ENCODE peak calls at places on chromosomes 13 and 19, in four cellular contexts. J is AG10803, T is ovary, Q is Peyer's patch. Y is an unnamed sample.

GRCh38 chr13:72163671-72164070 is 296.7 kb upstream of the DACH1 start:
- DNase-seq in T (no peak), J (peak; percentile 8), Q (no peak), Y (no peak)

GRCh38 chr19:19485161-19485997 is 30.0 kb downstream of the TSSK6 start:
- DNase-seq in Q (peak; percentile 34), T (no peak), J (peak; percentile 47), Y (peak; percentile 40)

GRCh38 chr13:112434032-112434431 is 57.9 kb downstream of the SPACA7 start:
- DNase-seq in T (no peak), Q (no peak), J (no peak), Y (no peak)

GRCh38 chr19:5537870-5538269 is 29.9 kb downstream of the TINCR start:
- DNase-seq in T (no peak), J (no peak), Q (no peak), Y (no peak)

GRCh38 chr13:45401306-45401705 is 16.9 kb downstream of the SLC25A30 start:
- DNase-seq in T (no peak), J (no peak), Q (no peak), Y (no peak)

GRCh38 chr13:97295279-97296182 is 73.4 kb downstream of the MBNL2 start:
- DNase-seq in Q (no peak), J (peak; percentile 53), T (no peak), Y (peak; percentile 57)

GRCh38 chr19:33294058-33294798 is 8.1 kb downstream of the CEBPA start:
- DNase-seq in Q (no peak), J (no peak), T (no peak), Y (no peak)

GRCh38 chr13:45325806-45326205 is 15.2 kb downstream of the TPT1 start:
- DNase-seq in J (peak; percentile 83), Q (no peak), T (no peak), Y (peak; percentile 89)

GRCh38 chr19:5695649-5696195 is 5.6 kb downstream of the RPL36 start:
- DNase-seq in T (no peak), Q (no peak), J (no peak), Y (no peak)

GRCh38 chr13:99908129-99908805 is 63.3 kb downstream of the ZIC5 start:
- DNase-seq in T (no peak), J (no peak), Q (no peak), Y (no peak)

GRCh38 chr13:86572115-86572514 is 772.9 kb upstream of the SLITRK6 start:
- DNase-seq in Q (no peak), J (no peak), T (no peak), Y (no peak)

GRCh38 chr13:41835871-41836270 is 125.0 kb downstream of the VWA8 start:
- DNase-seq in T (no peak), J (peak; percentile 60), Q (no peak), Y (peak; percentile 69)

GRCh38 chr13:34011552-34012085 is 193.7 kb downstream of the RFC3 start:
- DNase-seq in J (no peak), T (no peak), Q (no peak), Y (no peak)

GRCh38 chr19:42512130-42512636 is 16.1 kb downstream of the CEACAM1 start:
- DNase-seq in J (no peak), Q (no peak), T (no peak), Y (no peak)

GRCh38 chr19:41744850-41745249 is 10.5 kb upstream of the CEACAM6 start:
- DNase-seq in J (no peak), Q (no peak), T (no peak), Y (no peak)

GRCh38 chr19:11064831-11065303 is 24.4 kb upstream of the LDLR start:
- DNase-seq in J (no peak), T (peak; percentile 69), Q (no peak), Y (peak; percentile 25)

GRCh38 chr13:24307211-24308067 is 1.9 kb upstream of the C1QTNF9 start:
- DNase-seq in T (no peak), J (no peak), Q (no peak), Y (no peak)

GRCh38 chr19:23868630-23869029 is 46.1 kb upstream of the ZNF726 start:
- DNase-seq in J (no peak), Q (no peak), T (no peak), Y (no peak)

DNA sequence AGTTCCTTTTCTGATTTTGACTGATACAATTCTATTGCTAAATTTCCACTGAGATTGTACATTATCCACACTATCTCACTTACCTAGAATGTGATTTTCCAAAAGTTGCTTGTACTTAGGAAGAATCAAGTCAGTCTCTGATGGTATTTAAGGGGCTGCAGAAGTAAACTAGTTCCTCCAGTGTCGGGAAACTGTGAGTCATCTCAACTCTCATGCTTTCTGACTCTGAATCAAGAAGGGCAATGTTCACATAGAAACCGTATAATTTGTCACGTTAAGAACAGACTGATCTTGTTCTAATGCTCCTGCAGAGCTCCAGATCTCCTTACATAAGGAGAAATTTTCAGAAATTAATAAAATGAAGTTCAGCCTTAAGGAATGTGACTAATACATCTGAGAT is 369.3 kb downstream of the KLF5 start:
- DNase-seq in T (no peak), Q (no peak), J (peak; percentile 15), Y (peak; percentile 46)
- H3K4me3 ChIP-seq in T (no peak overlapping the region), Q (no peak overlapping the region), J (no peak overlapping the region), Y (no peak overlapping the region)

DNA sequence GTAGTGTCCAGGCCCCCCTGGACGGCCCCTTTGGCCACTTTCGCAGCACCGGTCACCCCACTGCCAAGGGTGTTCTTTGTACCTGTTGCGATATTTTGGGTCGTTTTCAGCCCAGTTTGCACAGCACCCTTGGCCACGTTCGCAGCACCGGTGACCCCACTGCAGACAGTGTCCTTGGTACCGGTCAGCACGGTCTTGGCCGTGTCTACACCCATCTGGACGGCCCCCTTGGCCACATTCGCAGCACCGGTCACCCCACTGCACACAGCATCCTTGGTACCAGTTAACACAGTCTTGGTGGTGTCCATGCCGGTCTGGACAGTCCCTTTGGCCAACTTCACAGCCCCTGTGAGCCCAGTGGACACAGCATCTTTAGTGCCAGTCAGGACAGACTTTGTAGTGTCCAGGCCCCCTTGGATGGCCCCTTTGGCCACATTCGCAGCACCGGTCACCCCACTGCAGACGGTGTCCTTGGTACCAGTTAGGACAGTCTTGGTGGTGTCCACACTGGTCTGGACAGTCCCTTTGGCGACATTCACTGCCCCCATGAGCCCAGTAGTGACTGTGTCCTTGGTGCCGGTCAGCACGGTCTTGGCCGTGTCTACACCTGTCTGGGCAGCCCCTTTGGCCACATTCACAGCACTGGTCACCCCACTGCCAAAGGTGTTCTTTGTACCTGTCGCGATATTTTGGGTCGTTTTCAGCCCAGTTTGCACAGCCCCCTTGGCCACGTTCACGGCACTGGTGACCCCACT is 6.8 kb downstream of the PLIN4 start:
- DNase-seq in T (no peak), Q (no peak), J (no peak), Y (no peak)
- TF ChIP-seq CTCF in T (no peak), Q (no peak), J (no peak), Y (no peak)

DNA sequence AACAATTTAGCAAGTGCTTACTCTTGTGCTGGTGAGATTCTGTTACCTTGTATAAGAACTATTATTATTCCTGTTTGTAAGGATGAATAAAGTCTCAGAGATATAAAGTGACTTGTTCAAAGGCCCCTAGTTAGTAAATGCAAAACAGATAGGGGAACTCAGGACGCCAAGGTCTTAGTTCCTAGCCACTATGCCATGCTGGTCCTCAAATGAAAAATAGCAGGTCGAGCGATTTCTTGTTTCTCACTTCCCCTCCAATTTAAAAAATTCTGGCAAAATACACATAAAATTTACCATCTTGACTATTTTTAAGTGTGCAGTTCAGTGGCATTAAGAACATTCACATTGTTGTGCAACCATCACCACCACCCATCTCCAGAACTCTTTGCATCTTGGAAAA is 1.1 kb downstream of the TECR start:
- DNase-seq in Q (no peak), J (no peak), T (no peak), Y (no peak)
- H3K4me3 ChIP-seq in Q (peak overlapping the region; percentile 88), J (peak overlapping the region; percentile 78), T (peak overlapping the region; percentile 83), Y (peak overlapping the region; percentile 80)

DNA sequence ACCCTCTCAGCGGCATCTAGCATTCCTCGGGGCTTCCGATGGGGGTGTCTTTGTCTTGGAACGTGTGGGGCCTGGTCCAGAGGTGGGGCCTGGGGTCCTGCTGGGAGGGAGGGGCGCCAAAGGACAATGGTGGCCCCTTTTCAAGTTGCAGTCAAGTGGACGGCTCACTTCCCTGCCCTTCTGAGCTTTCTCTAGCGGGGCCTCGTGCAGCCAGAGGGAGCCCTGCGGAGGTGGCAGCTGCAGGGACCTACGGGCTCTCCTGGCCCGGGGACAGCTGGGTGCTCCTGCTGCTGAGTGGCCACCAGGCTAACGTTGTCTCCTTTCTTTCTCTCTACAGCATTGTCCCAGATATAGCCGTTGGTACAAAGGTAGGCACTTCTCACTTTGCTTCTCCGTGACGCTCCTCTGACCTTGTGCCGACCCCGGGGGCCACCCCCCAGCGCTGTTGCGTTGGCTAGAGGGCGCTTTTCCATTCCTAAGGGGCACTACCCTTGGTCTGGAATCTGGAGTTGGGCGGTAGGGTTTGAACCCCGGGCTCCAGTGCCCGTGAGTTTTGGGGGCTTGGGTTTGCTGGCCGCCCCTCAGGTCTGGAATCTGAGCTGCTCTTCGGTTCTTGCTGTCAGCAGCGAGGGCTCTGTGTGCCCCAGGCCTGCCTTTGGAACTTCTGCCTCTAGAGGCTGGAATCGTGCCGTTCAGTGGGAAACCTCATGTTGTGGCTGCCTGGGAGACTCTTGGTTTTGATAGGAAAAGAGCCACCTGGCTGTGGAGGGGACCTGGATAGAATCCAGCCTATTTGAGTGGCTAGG is 2.0 kb downstream of the PTBP1 start:
- DNase-seq in T (peak; percentile 47), Q (no peak), J (peak; percentile 53), Y (peak; percentile 72)
- TF ChIP-seq CTCF in T (no peak), Q (no peak), J (peak; percentile 51), Y (peak; percentile 46)

GRCh38 chr19:40192758-40193586 is 1.7 kb downstream of the MAP3K10 start:
- DNase-seq in T (no peak), J (no peak), Q (no peak), Y (no peak)
- H3K4me3 ChIP-seq in T (no peak overlapping the region), J (peak overlapping the region; percentile 83), Q (no peak overlapping the region), Y (no peak overlapping the region)

DNA sequence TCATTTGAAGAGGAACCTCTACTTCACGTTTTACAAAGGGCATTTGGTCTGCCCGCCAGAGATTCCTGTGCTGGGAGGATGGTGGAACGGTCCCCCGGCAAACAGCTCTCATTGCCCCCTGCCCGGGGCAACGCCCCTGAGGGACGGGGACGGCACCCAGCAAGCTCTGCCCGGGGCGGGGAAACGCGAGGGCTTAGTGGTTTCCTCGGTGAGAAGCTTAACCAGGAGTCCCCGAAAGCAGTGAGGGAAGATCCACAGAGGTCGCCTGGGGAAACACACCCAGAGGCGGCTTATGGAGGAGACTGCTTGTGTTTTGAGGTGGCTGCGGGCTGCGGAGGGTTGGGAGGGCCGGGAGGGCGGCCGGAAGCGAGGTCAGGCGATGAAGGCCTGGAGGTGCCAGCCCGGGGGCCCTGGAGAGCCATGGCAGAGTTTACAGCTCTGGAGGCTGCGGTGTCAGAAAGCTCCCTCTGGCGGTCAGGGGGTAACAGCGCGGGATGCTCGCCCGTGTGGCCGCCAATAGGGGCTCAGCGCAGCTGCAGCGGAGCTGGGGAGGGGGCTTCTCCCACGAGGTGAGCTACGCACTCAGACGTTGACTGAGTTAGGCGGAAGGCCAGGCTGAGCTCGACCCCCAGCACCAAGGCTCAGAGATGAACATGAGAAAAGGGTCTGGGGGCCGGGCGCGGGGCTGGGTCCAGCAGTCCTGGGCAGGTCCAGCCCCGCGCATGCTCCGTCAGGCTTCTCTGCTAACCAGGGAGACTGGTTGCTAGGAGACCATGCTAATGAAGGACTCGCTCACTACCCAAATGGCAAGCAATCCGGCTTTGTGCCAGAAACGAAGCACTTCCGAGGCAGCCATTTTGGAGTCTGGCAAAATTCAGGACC is 652 bp upstream of the TPGS1 start:
- DNase-seq in J (peak; percentile 100), T (no peak), Q (peak; percentile 96), Y (peak; percentile 91)
- TF ChIP-seq CTCF in J (peak; percentile 87), T (peak; percentile 99), Q (peak; percentile 94), Y (peak; percentile 74)

GRCh38 chr19:43941209-43941608 is 6.1 kb upstream of the ZNF45 start:
- DNase-seq in J (no peak), Q (no peak), T (no peak), Y (no peak)

GRCh38 chr19:43934985-43935708 is at the start of gene ZNF45:
- DNase-seq in J (peak; percentile 84), T (peak; percentile 85), Q (peak; percentile 83), Y (peak; percentile 92)

GRCh38 chr19:43936219-43936618 is 1.1 kb upstream of the ZNF45 start:
- DNase-seq in Q (no peak), J (no peak), T (no peak), Y (no peak)

GRCh38 chr19:43939557-43940260 is 4.6 kb upstream of the ZNF45 start:
- DNase-seq in T (no peak), Q (no peak), J (no peak), Y (no peak)

GRCh38 chr19:43940719-43941118 is 5.6 kb upstream of the ZNF45 start:
- DNase-seq in Q (no peak), J (no peak), T (no peak), Y (no peak)
- H3K4me3 ChIP-seq in Q (no peak overlapping the region), J (no peak overlapping the region), T (no peak overlapping the region), Y (no peak overlapping the region)